ENCODE peak calls at places on chromosome 6, in four cellular contexts. A is HepG2, J is GM12878, T is K562. U is an unnamed sample.

GRCh38 chr6:7909323-7910276 is 988 bp downstream of the TXNDC5 start:
- DNase-seq in T (peak), A (peak), J (no peak), U (peak)

GRCh38 chr6:165231177-165231576 is 78.2 kb downstream of the C6orf118 start:
- DNase-seq in J (no peak), T (no peak), A (no peak), U (no peak)

GRCh38 chr6:7640607-7641577 is 50.9 kb downstream of the SNRNP48 start:
- DNase-seq in T (no peak), A (peak), J (no peak), U (no peak)

GRCh38 chr6:154356118-154356517 is 485 bp downstream of the IPCEF1 start:
- DNase-seq in J (no peak), T (no peak), A (no peak), U (no peak)

GRCh38 chr6:148074735-148075134 is 267.9 kb upstream of the SASH1 start:
- DNase-seq in T (no peak), A (no peak), J (no peak), U (no peak)

GRCh38 chr6:97630592-97630991 is 347.6 kb upstream of the MMS22L start:
- DNase-seq in J (no peak), T (no peak), A (no peak), U (no peak)

GRCh38 chr6:124131259-124131658 is 327.6 kb downstream of the NKAIN2 start:
- DNase-seq in A (peak), J (no peak), T (no peak), U (no peak)

GRCh38 chr6:115971785-115972184 is 88.9 kb downstream of the FRK start:
- DNase-seq in T (no peak), J (no peak), A (no peak), U (no peak)

GRCh38 chr6:128305228-128305627 is 215.2 kb downstream of the PTPRK start:
- DNase-seq in J (no peak), T (no peak), A (no peak), U (no peak)

GRCh38 chr6:5580736-5581568 is 319.6 kb downstream of the FARS2 start:
- DNase-seq in A (no peak), T (no peak), J (no peak), U (no peak)

GRCh38 chr6:116536216-116536621 is 9.3 kb downstream of the TRAPPC3L start:
- DNase-seq in A (peak), J (no peak), T (peak), U (no peak)

GRCh38 chr6:21751608-21752007 is 158.1 kb downstream of the SOX4 start:
- DNase-seq in J (no peak), A (no peak), T (no peak), U (no peak)

GRCh38 chr6:134425521-134426316 is 107.8 kb upstream of the SGK1 start:
- DNase-seq in A (no peak), J (no peak), T (no peak), U (no peak)

GRCh38 chr6:36566418-36566905 is 19.2 kb upstream of the STK38 start:
- DNase-seq in A (peak), T (no peak), J (no peak), U (no peak)

GRCh38 chr6:112272799-112273198 is 18.4 kb upstream of the LAMA4 start:
- DNase-seq in T (no peak), A (no peak), J (no peak), U (no peak)

GRCh38 chr6:124962617-124963415 is 579 bp downstream of the RNF217 start:
- DNase-seq in A (no peak), T (peak), J (no peak), U (peak)

GRCh38 chr6:90098025-90098474 is 198.6 kb downstream of the BACH2 start:
- DNase-seq in T (no peak), A (no peak), J (no peak), U (no peak)

GRCh38 chr6:135251964-135252429 is 70.9 kb downstream of the MYB start:
- DNase-seq in T (no peak), J (no peak), A (peak), U (no peak)

GRCh38 chr6:33483678-33484077 is 29.3 kb downstream of the ZBTB9 start:
- DNase-seq in A (no peak), J (no peak), T (no peak), U (no peak)

GRCh38 chr6:87722831-87723726 is 21.0 kb upstream of the AKIRIN2 start:
- DNase-seq in T (peak), J (peak), A (peak), U (peak)

GRCh38 chr6:151263967-151264366 is 24.2 kb downstream of the AKAP12 start:
- DNase-seq in A (no peak), T (no peak), J (no peak), U (no peak)

GRCh38 chr6:26155066-26155925 is 68.1 kb downstream of the HFE start:
- DNase-seq in A (peak), T (peak), J (no peak), U (peak)

DNA sequence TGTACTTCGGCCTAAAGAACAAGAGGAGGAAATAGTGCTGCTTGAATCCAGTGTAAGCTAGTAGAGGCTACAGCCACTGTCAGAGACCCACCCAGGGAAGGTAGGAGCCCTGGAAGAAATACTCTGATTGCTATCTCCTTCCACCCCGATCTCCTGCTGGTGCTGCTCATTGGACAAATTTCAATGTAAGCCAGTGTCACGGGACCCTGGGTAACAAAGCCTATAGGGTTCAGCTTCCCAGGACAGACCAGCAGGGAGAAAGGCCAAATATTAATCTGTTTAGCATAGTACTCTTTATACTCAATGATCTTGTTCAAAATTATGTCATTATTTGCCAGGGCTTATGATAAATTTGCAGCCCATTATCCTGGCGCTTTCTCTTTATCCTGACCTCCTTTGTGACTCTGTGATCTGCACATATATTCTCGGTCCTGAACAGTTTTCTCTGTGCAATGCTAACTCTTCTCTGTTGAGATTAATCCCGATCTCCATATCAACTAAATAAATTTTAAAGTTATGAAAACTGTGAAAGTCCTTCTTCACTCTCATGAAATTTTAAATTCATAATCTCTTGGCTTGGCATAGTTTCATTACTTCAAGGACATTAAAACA is 218.8 kb upstream of the PREP start:
- DNase-seq in J (no peak), T (no peak), A (no peak), U (no peak)
- TF ChIP-seq CBFB in J (no peak), T (no peak), A (no peak), U (no peak)

GRCh38 chr6:1334725-1335124 is 22.8 kb downstream of the FOXQ1 start:
- DNase-seq in J (no peak), T (no peak), A (no peak), U (no peak)
- TF ChIP-seq CBFB in J (no peak), T (no peak), A (no peak), U (no peak)

GRCh38 chr6:12359051-12359450 is 68.9 kb downstream of the EDN1 start:
- DNase-seq in A (no peak), T (no peak), J (no peak), U (no peak)

GRCh38 chr6:12367412-12367811 is 77.3 kb downstream of the EDN1 start:
- DNase-seq in T (no peak), A (no peak), J (no peak), U (no peak)

GRCh38 chr6:12366732-12367131 is 76.6 kb downstream of the EDN1 start:
- DNase-seq in A (no peak), T (no peak), J (no peak), U (no peak)

GRCh38 chr6:12361042-12361765 is 71.0 kb downstream of the EDN1 start:
- DNase-seq in J (no peak), T (no peak), A (no peak), U (no peak)

GRCh38 chr6:12363651-12364381 is 73.7 kb downstream of the EDN1 start:
- DNase-seq in J (peak), A (peak), T (no peak), U (no peak)
- TF ChIP-seq CBFB in J (peak), A (no peak), T (no peak), U (no peak)

GRCh38 chr6:56435754-56436153 is 188.4 kb upstream of the COL21A1 start:
- DNase-seq in T (no peak), A (no peak), J (no peak), U (no peak)

GRCh38 chr6:56435326-56435725 is 187.9 kb upstream of the COL21A1 start:
- DNase-seq in J (no peak), T (no peak), A (no peak), U (no peak)

GRCh38 chr6:56432194-56432593 is 184.8 kb upstream of the COL21A1 start:
- DNase-seq in J (no peak), T (no peak), A (no peak), U (no peak)

GRCh38 chr6:56430629-56431600 is 183.5 kb upstream of the COL21A1 start:
- DNase-seq in T (no peak), J (no peak), A (no peak), U (no peak)

GRCh38 chr6:56433119-56433518 is 185.7 kb upstream of the COL21A1 start:
- DNase-seq in T (no peak), J (no peak), A (no peak), U (no peak)
- TF ChIP-seq CBFB in T (no peak), J (no peak), A (no peak), U (no peak)

GRCh38 chr6:20559924-20560551 is 25.8 kb downstream of the CDKAL1 start:
- DNase-seq in J (no peak), T (no peak), A (no peak), U (no peak)

GRCh38 chr6:20564777-20565176 is 30.5 kb downstream of the CDKAL1 start:
- DNase-seq in T (no peak), J (peak), A (no peak), U (no peak)

GRCh38 chr6:20563377-20563776 is 29.1 kb downstream of the CDKAL1 start:
- DNase-seq in T (no peak), A (no peak), J (no peak), U (no peak)

GRCh38 chr6:20565291-20565690 is 31.0 kb downstream of the CDKAL1 start:
- DNase-seq in J (no peak), T (no peak), A (no peak), U (no peak)

DNA sequence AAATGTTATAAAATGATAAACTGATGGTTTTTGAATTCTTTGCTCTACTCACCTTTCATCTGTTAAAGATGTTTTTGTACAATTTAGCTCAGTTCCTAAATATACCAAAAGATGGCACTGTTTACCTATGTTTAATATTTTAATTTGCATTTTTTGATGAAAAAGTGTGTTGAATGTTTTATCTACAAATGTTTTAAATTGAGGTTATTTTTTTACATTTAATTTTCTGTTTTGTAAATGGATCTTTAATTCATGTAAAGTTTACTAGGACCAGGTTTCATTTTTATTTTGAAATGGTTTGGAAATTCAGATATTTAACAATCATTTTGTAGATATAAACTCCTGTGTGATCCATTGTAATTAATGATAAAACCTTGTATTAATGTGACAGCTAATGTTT is 30.0 kb downstream of the CDKAL1 start:
- DNase-seq in J (no peak), A (no peak), T (peak), U (no peak)
- TF ChIP-seq CBFB in J (no peak), A (no peak), T (no peak), U (no peak)

GRCh38 chr6:76578746-76579145 is 506.3 kb upstream of the IMPG1 start:
- DNase-seq in J (no peak), A (no peak), T (no peak), U (no peak)
- TF ChIP-seq CBFB in J (no peak), A (no peak), T (no peak), U (no peak)

GRCh38 chr6:157484181-157484580 is 103.2 kb downstream of the ZDHHC14 start:
- DNase-seq in A (no peak), J (no peak), T (no peak), U (no peak)

GRCh38 chr6:157481865-157482249 is 100.9 kb downstream of the ZDHHC14 start:
- DNase-seq in T (no peak), A (no peak), J (no peak), U (no peak)

GRCh38 chr6:157486632-157487031 is 105.6 kb downstream of the ZDHHC14 start:
- DNase-seq in J (no peak), T (no peak), A (no peak), U (no peak)

GRCh38 chr6:157481189-157481864 is 100.3 kb downstream of the ZDHHC14 start:
- DNase-seq in T (no peak), A (no peak), J (no peak), U (no peak)

DNA sequence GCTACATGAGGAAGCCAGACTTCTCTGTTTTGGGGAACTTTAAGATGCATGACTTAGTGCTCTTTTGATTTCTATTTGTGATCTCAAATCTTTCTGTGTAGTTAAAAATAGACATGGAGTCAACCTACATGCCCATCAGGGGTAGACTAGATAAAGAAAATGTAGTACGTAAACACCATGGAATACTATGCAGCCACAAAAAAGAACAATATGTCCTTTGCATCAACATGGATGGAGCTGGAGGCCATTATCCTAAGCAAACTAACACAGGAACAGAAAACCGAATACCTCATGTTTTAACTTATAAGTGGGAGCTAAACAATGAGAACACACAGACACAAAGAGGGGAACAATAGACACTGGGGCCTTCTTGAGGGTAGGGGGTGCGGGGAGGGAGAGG is 102.8 kb downstream of the ZDHHC14 start:
- DNase-seq in A (no peak), J (no peak), T (no peak), U (no peak)
- TF ChIP-seq CBFB in A (no peak), J (no peak), T (no peak), U (no peak)

U was measured in WTC11.